ENCODE peak calls at places on chromosomes 11 and 22, in seven cellular contexts. K is GM23338, L is K562, Y is endothelial cell of umbilical vein, B is H1, J is HCT116, S is HepG2. T is an unnamed sample.

GRCh38 chr11:70509476-70509875 is 111.1 kb downstream of the CTTN start:
- DNase-seq in K (no peak), L (no peak), Y (no peak), B (no peak), J (no peak), S (no peak), T (no peak)

GRCh38 chr11:69297926-69298777 is 4.2 kb downstream of the MYEOV start:
- DNase-seq in K (no peak), L (peak; percentile 83), Y (peak; percentile 84), B (no peak), J (peak; percentile 78), S (peak; percentile 78), T (no peak)

GRCh38 chr11:87359401-87359800 is 321.7 kb downstream of the TMEM135 start:
- DNase-seq in K (no peak), L (no peak), Y (no peak), B (no peak), J (no peak), S (no peak), T (no peak)

GRCh38 chr22:29925402-29925801 is 42.4 kb downstream of the MTMR3 start:
- DNase-seq in K (no peak), L (no peak), Y (no peak), B (no peak), J (no peak), S (no peak), T (no peak)

GRCh38 chr11:42536961-42537360 is 774.8 kb upstream of the API5 start:
- DNase-seq in K (no peak), L (no peak), Y (no peak), B (no peak), J (no peak), S (no peak), T (no peak)

GRCh38 chr22:46761017-46761416 is 1.4 kb upstream of the TBC1D22A start:
- DNase-seq in K (no peak), L (no peak), Y (no peak), B (no peak), J (no peak), S (no peak), T (no peak)

GRCh38 chr11:19644316-19644715 is 68.3 kb upstream of the NAV2 start:
- DNase-seq in K (no peak), L (no peak), Y (no peak), B (no peak), J (no peak), S (no peak), T (no peak)

GRCh38 chr22:46399625-46400024 is 64.1 kb downstream of the TRMU start:
- DNase-seq in K (no peak), L (no peak), Y (no peak), B (no peak), J (no peak), S (no peak), T (no peak)

GRCh38 chr22:19888131-19888746 is 33.6 kb upstream of the GNB1L start:
- DNase-seq in K (no peak), L (no peak), Y (no peak), B (no peak), J (no peak), S (no peak), T (no peak)

GRCh38 chr22:26086359-26086758 is 82.9 kb upstream of the SEZ6L start:
- DNase-seq in K (no peak), L (peak; percentile 3), Y (no peak), B (no peak), J (no peak), S (no peak), T (no peak)

GRCh38 chr22:23068096-23068831 is 2.1 kb upstream of the GNAZ start:
- DNase-seq in K (no peak), L (no peak), Y (no peak), B (no peak), J (no peak), S (no peak), T (no peak)

GRCh38 chr11:16791494-16791961 is 53.1 kb downstream of the C11orf58 start:
- DNase-seq in K (no peak), L (no peak), Y (peak; percentile 94), B (no peak), J (peak; percentile 62), S (peak; percentile 24), T (no peak)

GRCh38 chr11:106950067-106950491 is 68.2 kb downstream of the GUCY1A2 start:
- DNase-seq in K (no peak), L (no peak), Y (no peak), B (no peak), J (no peak), S (no peak), T (no peak)

GRCh38 chr11:92745186-92745585 is 224.3 kb upstream of the MTNR1B start:
- DNase-seq in K (no peak), L (no peak), Y (no peak), B (no peak), J (no peak), S (no peak), T (no peak)

GRCh38 chr11:92753161-92753560 is 216.3 kb upstream of the MTNR1B start:
- DNase-seq in K (no peak), L (no peak), Y (no peak), B (no peak), J (no peak), S (no peak), T (no peak)

GRCh38 chr11:92752122-92752521 is 217.3 kb upstream of the MTNR1B start:
- DNase-seq in K (no peak), L (no peak), Y (no peak), B (no peak), J (no peak), S (no peak), T (no peak)

GRCh38 chr11:92751594-92751993 is 217.9 kb upstream of the MTNR1B start:
- DNase-seq in K (no peak), L (no peak), Y (no peak), B (no peak), J (no peak), S (no peak), T (no peak)

GRCh38 chr11:92750794-92751193 is 218.7 kb upstream of the MTNR1B start:
- DNase-seq in K (no peak), L (no peak), Y (no peak), B (no peak), J (no peak), S (no peak), T (no peak)
- TF ChIP-seq EZH2 in K (no peak), L (no peak), Y (no peak), B (no peak), J (no peak), S (no peak), T (no peak)

GRCh38 chr11:26830757-26831156 is 108.9 kb upstream of the SLC5A12 start:
- DNase-seq in K (no peak), L (no peak), Y (no peak), B (no peak), J (no peak), S (no peak), T (no peak)

GRCh38 chr11:26823963-26824362 is 102.1 kb upstream of the SLC5A12 start:
- DNase-seq in K (no peak), L (no peak), Y (no peak), B (no peak), J (no peak), S (no peak), T (no peak)

GRCh38 chr11:26830218-26830617 is 108.4 kb upstream of the SLC5A12 start:
- DNase-seq in K (no peak), L (no peak), Y (no peak), B (no peak), J (no peak), S (no peak), T (no peak)

GRCh38 chr11:26827567-26828037 is 105.7 kb upstream of the SLC5A12 start:
- DNase-seq in K (no peak), L (no peak), Y (no peak), B (no peak), J (no peak), S (no peak), T (no peak)

DNA sequence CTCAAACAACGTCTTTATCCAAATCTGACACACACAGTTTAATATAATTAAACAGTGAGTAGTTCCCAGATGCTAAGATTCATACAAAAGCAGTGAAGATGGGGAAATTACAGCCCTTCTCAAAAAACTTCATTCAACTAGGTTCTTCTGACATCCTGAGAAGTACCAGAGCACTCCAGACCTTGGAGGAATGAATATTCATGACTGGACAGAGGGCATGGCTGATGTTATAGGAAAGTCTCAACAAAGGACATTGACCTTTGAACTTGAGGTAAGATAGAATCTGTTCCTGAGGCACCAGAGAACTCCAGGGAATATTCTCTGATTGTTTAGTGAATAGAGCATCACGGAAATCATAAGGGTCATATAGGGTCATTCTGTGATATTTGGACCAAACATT is 106.4 kb upstream of the SLC5A12 start:
- DNase-seq in K (no peak), L (no peak), Y (no peak), B (no peak), J (no peak), S (no peak), T (no peak)
- TF ChIP-seq POLR2AphosphoS5 in K (no peak), L (no peak), Y (no peak), B (no peak), J (no peak), S (no peak), T (no peak)

GRCh38 chr11:12235080-12235479 is 124.7 kb downstream of the MICAL2 start:
- DNase-seq in K (no peak), L (no peak), Y (no peak), B (no peak), J (no peak), S (no peak), T (no peak)

GRCh38 chr11:12235549-12235944 is 125.2 kb downstream of the MICAL2 start:
- DNase-seq in K (no peak), L (peak; percentile 62), Y (no peak), B (no peak), J (no peak), S (peak; percentile 69), T (no peak)

GRCh38 chr11:12232819-12233601 is 122.6 kb downstream of the MICAL2 start:
- DNase-seq in K (no peak), L (no peak), Y (peak; percentile 79), B (no peak), J (peak; percentile 55), S (no peak), T (no peak)

GRCh38 chr11:12233602-12233925 is 123.2 kb downstream of the MICAL2 start:
- DNase-seq in K (no peak), L (no peak), Y (no peak), B (no peak), J (no peak), S (no peak), T (no peak)

DNA sequence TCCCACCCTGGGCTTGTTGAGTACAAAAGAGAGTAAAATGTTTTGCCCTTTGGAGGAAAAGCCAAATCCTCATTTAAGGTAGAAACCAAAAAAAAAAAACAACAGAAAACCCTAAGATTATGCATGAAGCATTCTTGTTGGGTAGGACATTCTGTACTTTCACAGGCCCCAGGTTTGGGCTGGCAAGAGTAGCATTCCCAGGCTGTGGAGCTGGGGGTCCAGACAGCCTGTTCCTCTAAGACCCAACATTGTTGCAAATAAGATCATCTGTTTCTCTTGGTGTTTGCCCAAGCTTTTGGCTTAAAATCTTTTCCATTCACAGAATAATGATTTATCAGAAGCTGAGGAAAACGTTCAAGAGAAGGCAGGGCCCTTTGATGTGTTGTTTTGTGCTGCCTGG is 123.8 kb downstream of the MICAL2 start:
- DNase-seq in K (no peak), L (no peak), Y (no peak), B (no peak), J (no peak), S (no peak), T (no peak)
- H3K27ac ChIP-seq in K (no peak overlapping the region), L (no peak overlapping the region), Y (peak overlapping the region; percentile 88), B (no peak overlapping the region), J (no peak overlapping the region), S (no peak overlapping the region), T (no peak overlapping the region)

DNA sequence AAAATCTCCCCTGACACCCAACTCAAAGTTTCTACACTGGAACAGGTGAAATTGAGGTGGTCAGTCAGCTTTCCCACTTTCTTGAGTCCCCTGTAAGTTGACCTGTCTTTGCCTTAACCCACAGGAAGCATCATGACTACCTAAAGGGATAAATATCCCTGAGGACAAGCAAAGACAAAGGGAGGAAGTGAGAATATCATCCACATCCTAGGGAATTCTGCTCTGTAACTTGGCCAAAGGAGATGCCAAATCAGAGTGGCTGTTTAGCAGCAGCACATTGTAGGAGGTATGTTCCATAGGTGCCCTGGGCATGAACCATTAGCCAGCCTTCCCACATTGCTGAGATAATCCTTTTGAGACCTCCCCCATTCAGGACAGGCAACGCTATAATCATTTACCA is 40.9 kb upstream of the MRPL17 start:
- DNase-seq in K (no peak), L (no peak), Y (peak; percentile 25), B (no peak), J (no peak), S (no peak), T (no peak)
- TF ChIP-seq EZH2 in K (no peak), L (no peak), Y (no peak), B (no peak), J (no peak), S (no peak), T (no peak)